ENCODE peak calls at places on chromosome 2, in six cellular contexts. Y is endodermal cell, M is fibroblast of lung, U is pancreas, Q is AG09309, P is GM23338. F is an unnamed sample.

GRCh38 chr2:55887906-55888625 is 35.5 kb downstream of the EFEMP1 start:
- DNase-seq in Q (no peak), P (no peak), M (peak), U (no peak), Y (no peak), F (peak)

GRCh38 chr2:120830096-120830830 is 94.6 kb downstream of the GLI2 start:
- DNase-seq in M (no peak), Q (no peak), U (no peak), Y (no peak), P (no peak), F (no peak)

GRCh38 chr2:8243748-8244147 is 438.1 kb upstream of the ID2 start:
- DNase-seq in Q (no peak), Y (no peak), U (no peak), P (no peak), M (no peak), F (no peak)

GRCh38 chr2:129729646-129730045 is 249.8 kb upstream of the RAB6C start:
- DNase-seq in U (no peak), Y (peak), Q (no peak), P (no peak), M (no peak), F (no peak)

GRCh38 chr2:178109813-178110212 is 2.4 kb upstream of the RBM45 start:
- DNase-seq in U (no peak), P (peak), Y (no peak), M (peak), Q (peak), F (peak)

GRCh38 chr2:55051026-55051866 is 995 bp upstream of the RTN4 start:
- DNase-seq in U (peak), M (peak), Q (peak), Y (peak), P (peak), F (peak)

GRCh38 chr2:159130302-159130701 is 156.2 kb downstream of the WDSUB1 start:
- DNase-seq in M (no peak), Q (no peak), P (no peak), U (no peak), Y (no peak), F (no peak)

GRCh38 chr2:66001538-66001937 is 433.4 kb upstream of the MEIS1 start:
- DNase-seq in Q (no peak), P (no peak), M (no peak), U (no peak), Y (no peak), F (no peak)

GRCh38 chr2:174051741-174052638 is 86.8 kb upstream of the SP3 start:
- DNase-seq in U (peak), Q (no peak), M (peak), Y (peak), P (peak), F (peak)

GRCh38 chr2:138504546-138505239 is 3.1 kb downstream of the SPOPL start:
- DNase-seq in P (no peak), U (no peak), M (no peak), Y (no peak), Q (no peak), F (no peak)
- H3K4me3 ChIP-seq in P (peak), U (no peak), M (peak), Y (peak), Q (no peak), F (no peak)

GRCh38 chr2:112724611-112725525 is 4.0 kb downstream of the NT5DC4 start:
- DNase-seq in M (no peak), P (peak), U (no peak), Y (peak), Q (no peak), F (no peak)
- TF ChIP-seq CTCF in M (peak), P (peak), U (no peak), Y (peak), Q (peak), F (peak)

GRCh38 chr2:107354143-107354542 is 468.2 kb upstream of the ST6GAL2 start:
- DNase-seq in M (no peak), U (no peak), P (no peak), Q (no peak), Y (no peak), F (no peak)

GRCh38 chr2:107361951-107362350 is 464.7 kb upstream of the RGPD4 start:
- DNase-seq in M (no peak), Y (no peak), Q (no peak), P (no peak), U (no peak), F (no peak)

GRCh38 chr2:107358921-107359320 is 467.8 kb upstream of the RGPD4 start:
- DNase-seq in U (no peak), Q (no peak), P (no peak), M (no peak), Y (no peak), F (no peak)

GRCh38 chr2:107362973-107363372 is 463.7 kb upstream of the RGPD4 start:
- DNase-seq in U (no peak), Y (no peak), Q (no peak), M (no peak), P (no peak), F (no peak)

DNA sequence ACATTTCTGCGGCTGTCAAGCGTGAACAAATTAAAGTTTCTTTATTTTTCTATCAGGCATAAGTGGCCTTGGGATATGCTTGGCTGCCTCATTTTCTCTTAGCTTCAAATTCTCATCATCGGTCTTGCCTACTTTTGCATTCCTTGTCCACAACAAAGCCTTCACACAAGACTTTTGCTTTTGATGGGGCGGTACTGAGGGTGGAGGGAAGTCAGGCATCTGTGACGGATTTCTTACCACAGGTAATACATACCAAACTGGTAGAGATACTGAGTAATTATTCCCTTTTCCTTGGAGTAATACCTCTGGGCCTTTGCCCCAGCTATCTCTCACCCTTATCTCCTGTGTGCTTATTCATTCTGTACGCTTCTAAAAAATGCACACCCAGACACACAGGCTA is 468.3 kb upstream of the RGPD4 start:
- DNase-seq in Y (no peak), M (no peak), P (no peak), U (no peak), Q (no peak), F (no peak)
- H3K4me3 ChIP-seq in Y (no peak), M (no peak), P (no peak), U (no peak), Q (no peak), F (no peak)

GRCh38 chr2:98444436-98445166 is at the start of gene INPP4A:
- DNase-seq in Q (no peak), M (peak), P (peak), Y (peak), U (peak), F (peak)
- TF ChIP-seq CTCF in Q (no peak), M (no peak), P (no peak), Y (peak), U (no peak), F (no peak)

GRCh38 chr2:62202019-62202722 is 6.3 kb downstream of the B3GNT2 start:
- DNase-seq in P (no peak), Q (no peak), U (no peak), M (no peak), Y (peak), F (no peak)
- H3K4me3 ChIP-seq in P (no peak), Q (no peak), U (no peak), M (no peak), Y (peak), F (no peak)

DNA sequence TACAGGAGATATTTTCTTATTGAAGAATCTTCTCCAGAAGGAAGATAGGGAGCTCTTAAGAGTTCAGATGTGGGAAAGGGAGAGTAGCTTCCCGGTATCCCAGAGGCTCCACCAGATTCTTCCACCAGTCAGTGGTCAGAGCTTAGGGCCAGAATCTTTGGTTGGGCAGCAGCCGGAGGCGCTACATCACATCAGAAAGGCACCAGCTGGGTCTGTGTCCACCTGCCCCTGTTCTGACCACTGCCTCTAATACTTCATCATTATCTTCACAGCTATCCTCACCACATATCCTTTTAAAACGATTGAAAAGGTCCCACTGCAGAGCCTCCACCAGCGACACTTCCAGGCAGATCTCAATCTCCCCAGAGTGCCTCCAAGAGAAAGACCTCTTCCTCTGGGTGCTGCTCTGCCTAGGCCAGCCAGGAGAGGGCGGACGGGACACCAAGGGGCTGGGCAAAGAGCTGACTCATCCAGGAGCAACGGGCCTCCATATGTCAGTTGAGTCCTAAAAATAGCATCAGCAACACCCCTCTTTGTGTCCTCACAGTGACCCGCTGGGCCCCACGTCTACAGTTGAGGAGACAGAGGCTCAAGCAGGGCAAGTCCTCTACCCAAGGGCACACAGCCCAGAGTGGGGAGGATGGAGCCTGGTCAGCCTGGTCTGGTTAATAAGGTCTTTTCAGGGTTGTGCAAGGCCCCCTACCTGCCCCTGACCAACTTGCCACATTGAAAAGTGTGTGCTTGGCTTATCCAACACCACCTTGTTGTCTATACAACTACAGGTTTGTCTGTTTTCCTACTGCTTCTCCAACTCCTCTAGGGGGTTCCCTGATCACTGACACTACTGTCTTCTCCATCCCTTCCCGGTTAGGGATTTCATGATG is 81.2 kb downstream of the ADD2 start:
- DNase-seq in Y (peak), U (no peak), M (peak), Q (peak), P (peak), F (peak)
- TF ChIP-seq CTCF in Y (peak), U (no peak), M (no peak), Q (peak), P (peak), F (peak)

DNA sequence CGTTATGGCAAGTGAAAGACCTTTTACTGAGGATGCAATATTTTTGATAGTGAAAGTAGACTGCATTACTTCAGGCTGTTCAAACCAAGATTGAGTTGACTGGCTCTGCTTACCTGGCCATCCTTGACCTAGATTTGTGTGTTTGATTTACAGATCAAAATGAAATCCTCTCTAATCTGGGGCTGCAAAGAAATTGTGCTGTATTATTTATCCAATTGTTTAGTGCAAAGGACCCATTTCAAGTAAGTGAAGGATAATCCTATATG is 33.4 kb upstream of the WDR75 start:
- DNase-seq in U (no peak), Q (no peak), M (no peak), P (no peak), Y (no peak), F (no peak)
- H3K4me3 ChIP-seq in U (no peak), Q (no peak), M (peak), P (no peak), Y (no peak), F (no peak)

F was measured in fibroblast of villous mesenchyme.